ENCODE peak calls at places on chromosomes 12 and 14, in four cellular contexts. G is PC-3, K is cardiac fibroblast, C is GM13977. L is an unnamed sample.
A peak's percentile ranks its signal among the peaks of the same experiment; 100 is the strongest.

GRCh38 chr12:91778938-91779400 is 366.7 kb downstream of the BTG1 start:
- DNase-seq in K (peak; percentile 93), C (peak; percentile 59), G (peak; percentile 97), L (no peak)

GRCh38 chr14:105710119-105711057 is 184.0 kb downstream of the TMEM121 start:
- DNase-seq in C (no peak), G (no peak), K (no peak), L (no peak)

GRCh38 chr12:121287267-121287954 is 9.1 kb downstream of the CAMKK2 start:
- DNase-seq in C (no peak), G (no peak), K (peak; percentile 77), L (no peak)

GRCh38 chr14:79293482-79293881 is 917.8 kb downstream of the DIO2 start:
- DNase-seq in G (no peak), C (no peak), K (no peak), L (no peak)

GRCh38 chr12:49964849-49965624 is 3.4 kb downstream of the AQP5 start:
- DNase-seq in K (no peak), C (no peak), G (no peak), L (no peak)

GRCh38 chr12:22105542-22105941 is 59.5 kb downstream of the CMAS start:
- DNase-seq in C (no peak), K (no peak), G (no peak), L (no peak)

GRCh38 chr12:122886161-122886560 is 9.8 kb downstream of the VPS37B start:
- DNase-seq in C (no peak), K (no peak), G (no peak), L (no peak)

GRCh38 chr14:52328286-52328685 is 14.2 kb downstream of the PTGER2 start:
- DNase-seq in K (peak; percentile 79), C (no peak), G (peak; percentile 91), L (no peak)

GRCh38 chr12:100234166-100234565 is 32.7 kb downstream of the DEPDC4 start:
- DNase-seq in K (peak; percentile 76), G (peak; percentile 90), C (no peak), L (no peak)

GRCh38 chr12:109710747-109711595 is 2.7 kb upstream of the FAM222A start:
- DNase-seq in C (no peak), G (no peak), K (peak; percentile 79), L (peak; percentile 34)

GRCh38 chr14:105864116-105864515 is 337.7 kb downstream of the TMEM121 start:
- DNase-seq in G (no peak), K (no peak), C (no peak), L (no peak)

GRCh38 chr14:83395321-83395720 is 1861.7 kb upstream of the SEL1L start:
- DNase-seq in K (no peak), G (no peak), C (no peak), L (no peak)

GRCh38 chr12:34294671-34295365 is 272.5 kb downstream of the ALG10 start:
- DNase-seq in K (no peak), C (no peak), G (no peak), L (no peak)

GRCh38 chr14:54040851-54041250 is 84.2 kb upstream of the BMP4 start:
- DNase-seq in K (peak; percentile 8), C (no peak), G (peak; percentile 91), L (no peak)

GRCh38 chr12:115791331-115791730 is 486.2 kb downstream of the MED13L start:
- DNase-seq in C (no peak), K (no peak), G (no peak), L (no peak)

GRCh38 chr12:92546826-92547348 is 155.9 kb upstream of the PLEKHG7 start:
- DNase-seq in K (no peak), G (no peak), C (no peak), L (no peak)

GRCh38 chr14:101068958-101069549 is 165.5 kb upstream of the RTL1 start:
- DNase-seq in K (no peak), C (no peak), G (no peak), L (no peak)

GRCh38 chr12:6285063-6285477 is 25.4 kb upstream of the PLEKHG6 start:
- DNase-seq in K (peak; percentile 79), G (peak; percentile 72), C (peak; percentile 87), L (peak; percentile 81)

GRCh38 chr14:94897092-94897491 is 127.2 kb upstream of the GSC start:
- DNase-seq in C (no peak), G (no peak), K (peak; percentile 16), L (no peak)

GRCh38 chr12:29429999-29430698 is 49.2 kb upstream of the ERGIC2 start:
- DNase-seq in G (peak; percentile 69), K (no peak), C (no peak), L (no peak)

DNA sequence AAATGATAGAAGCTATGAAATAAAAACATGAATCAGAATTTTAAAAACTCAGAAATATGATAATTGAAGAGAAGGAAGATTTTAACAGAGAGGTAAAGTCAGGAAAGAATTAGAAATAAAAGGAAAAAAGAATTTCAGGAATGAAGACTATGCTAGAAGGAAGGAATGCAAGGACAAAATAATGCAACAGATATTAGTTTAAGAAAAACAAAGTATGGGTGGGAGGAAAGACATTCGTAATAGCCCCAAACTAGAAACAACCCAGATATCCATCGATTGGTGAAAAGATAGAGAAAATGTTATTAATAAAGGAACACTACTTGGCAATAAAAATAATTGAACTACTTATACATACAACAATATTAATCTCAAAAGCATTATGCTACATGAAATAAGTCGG is 129.6 kb downstream of the AKAP6 start:
- DNase-seq in K (no peak), G (no peak), C (no peak), L (no peak)
- TF ChIP-seq CTCF in K (no peak), G (no peak), C (no peak), L (no peak)

DNA sequence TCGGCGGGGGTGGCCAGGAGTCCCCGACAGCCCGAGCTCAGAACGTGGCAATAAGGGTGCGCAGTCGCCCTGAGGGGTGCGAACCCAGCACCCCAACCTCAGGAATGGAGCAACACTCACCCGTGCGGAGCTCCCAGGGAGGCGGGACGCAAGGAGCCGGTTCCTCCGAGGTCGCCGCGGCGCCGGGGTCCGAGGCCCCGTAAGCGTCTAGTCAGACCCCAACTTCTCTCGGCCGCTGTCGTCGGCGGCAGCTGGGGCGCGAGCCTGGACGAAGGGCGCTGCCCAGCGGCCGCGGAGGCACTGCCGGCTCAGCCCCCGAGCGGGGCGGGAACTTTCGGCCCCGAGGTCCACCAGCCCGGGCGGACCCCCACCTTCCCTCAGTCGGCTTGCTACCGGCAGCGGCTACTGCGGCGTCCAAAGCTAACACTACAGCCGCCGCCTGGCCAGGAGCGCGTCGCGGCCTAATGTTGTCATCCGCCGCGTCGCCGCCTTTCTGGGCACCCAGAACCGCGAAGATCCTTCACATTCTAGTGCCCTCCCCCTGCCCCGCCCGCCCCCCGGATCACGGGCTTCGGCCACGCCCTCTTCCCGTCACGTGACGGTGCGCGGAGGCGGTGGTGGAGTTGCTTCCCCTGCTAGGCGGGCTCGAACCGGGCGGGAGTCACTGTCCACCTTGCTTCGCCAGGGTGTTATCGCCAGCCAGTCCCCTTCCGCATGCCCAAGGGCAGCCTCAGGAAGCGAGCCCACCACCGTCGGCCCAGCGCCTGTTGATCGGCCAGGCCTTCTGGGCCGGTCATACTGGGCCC is at the start of gene OSBPL8:
- DNase-seq in G (peak; percentile 93), K (peak; percentile 90), C (peak; percentile 93), L (peak; percentile 93)
- TF ChIP-seq CTCF in G (no peak), K (no peak), C (peak; percentile 45), L (peak; percentile 9)

GRCh38 chr12:111636209-111636928 is 37.3 kb upstream of the ATXN2 start:
- DNase-seq in G (no peak), C (no peak), K (peak; percentile 39), L (peak; percentile 10)

GRCh38 chr12:111640498-111640897 is 41.4 kb upstream of the ATXN2 start:
- DNase-seq in K (no peak), G (no peak), C (no peak), L (no peak)

GRCh38 chr12:111638576-111638975 is 39.5 kb upstream of the ATXN2 start:
- DNase-seq in K (no peak), G (no peak), C (no peak), L (no peak)

DNA sequence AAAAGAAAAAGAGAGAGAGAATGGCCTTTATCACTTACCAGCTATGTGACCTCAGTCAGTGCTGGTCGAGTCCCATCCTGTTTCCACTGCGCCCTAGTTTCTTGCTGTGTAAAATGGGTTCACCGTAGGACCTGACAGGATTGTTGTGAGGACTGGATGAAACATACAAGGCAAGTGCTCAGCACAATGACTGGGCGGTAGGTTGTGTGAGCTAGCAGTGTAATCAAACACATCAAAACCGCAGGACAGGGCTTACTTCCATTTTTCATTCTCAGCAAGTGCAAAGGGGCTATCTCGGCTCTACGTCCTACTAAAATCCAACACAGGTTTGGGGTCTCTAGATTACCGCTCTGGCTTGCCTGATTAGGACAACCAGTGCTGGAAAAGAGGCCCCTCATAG is 36.4 kb upstream of the ATXN2 start:
- DNase-seq in C (no peak), G (no peak), K (no peak), L (no peak)
- TF ChIP-seq CTCF in C (no peak), G (no peak), K (no peak), L (no peak)

GRCh38 chr14:64630778-64631177 is 73.4 kb upstream of the PLEKHG3 start:
- DNase-seq in G (no peak), C (no peak), K (no peak), L (no peak)

GRCh38 chr14:64623576-64624165 is 73.9 kb downstream of the PPP1R36 start:
- DNase-seq in G (no peak), C (no peak), K (no peak), L (no peak)

GRCh38 chr14:64632056-64632455 is 72.2 kb upstream of the PLEKHG3 start:
- DNase-seq in G (peak; percentile 46), C (no peak), K (no peak), L (no peak)

GRCh38 chr14:64625363-64626232 is 75.8 kb downstream of the PPP1R36 start:
- DNase-seq in K (no peak), G (no peak), C (no peak), L (no peak)

DNA sequence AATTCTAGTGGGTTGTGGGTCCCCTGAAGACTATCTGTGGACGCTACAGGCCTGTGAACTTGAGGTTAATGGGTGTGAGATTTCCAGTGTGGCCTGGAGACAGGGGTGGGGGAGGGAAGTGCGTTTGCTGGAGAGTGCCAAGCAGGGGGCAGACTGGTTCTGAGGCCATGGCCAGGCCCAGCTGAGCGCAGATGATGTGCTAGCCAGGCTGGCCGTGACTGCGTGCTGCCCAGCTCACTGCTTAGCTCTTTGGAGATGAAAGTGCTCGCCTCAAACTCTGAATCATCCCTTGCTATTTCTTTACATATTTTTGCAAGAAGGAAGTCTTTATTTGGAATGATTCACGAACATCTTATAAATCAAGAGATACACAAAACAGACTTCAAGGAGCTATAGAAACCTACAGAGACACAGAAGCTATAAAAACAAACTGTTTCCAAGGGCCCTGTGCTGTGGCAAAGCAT is 75.3 kb upstream of the PLEKHG3 start:
- DNase-seq in C (no peak), G (peak; percentile 92), K (peak; percentile 83), L (no peak)
- TF ChIP-seq CTCF in C (no peak), G (peak; percentile 25), K (no peak), L (no peak)